ENCODE peak calls at places on chromosomes 13 and 19, in ten cellular contexts. One of them, this sample, is unnamed.
A peak's percentile ranks its signal among the peaks of the same experiment; 100 is the strongest.

GRCh38 chr19:34480971-34481821 is at the start of gene WTIP:
- DNase-seq in transverse colon: peak; percentile 41
- DNase-seq in uterus: peak; percentile 73
- DNase-seq in IMR-90: peak; percentile 88
- DNase-seq in tibial artery: peak; percentile 89
- DNase-seq in K562: no peak
- DNase-seq in heart right ventricle: peak; percentile 86
- DNase-seq in esophagus squamous epithelium: no peak
- DNase-seq in spleen: no peak
- DNase-seq in PC-3: peak; percentile 32
- DNase-seq in this sample: peak; percentile 57

GRCh38 chr19:38264486-38265212 is at the start of gene SPINT2:
- DNase-seq in uterus: no peak
- DNase-seq in PC-3: no peak
- DNase-seq in spleen: peak; percentile 93
- DNase-seq in esophagus squamous epithelium: no peak
- DNase-seq in transverse colon: no peak
- DNase-seq in heart right ventricle: no peak
- DNase-seq in tibial artery: no peak
- DNase-seq in IMR-90: no peak
- DNase-seq in K562: no peak
- DNase-seq in this sample: no peak

GRCh38 chr13:111912453-111912866 is 154.5 kb upstream of the SOX1 start:
- DNase-seq in transverse colon: no peak
- DNase-seq in esophagus squamous epithelium: no peak
- DNase-seq in IMR-90: no peak
- DNase-seq in PC-3: no peak
- DNase-seq in uterus: no peak
- DNase-seq in K562: no peak
- DNase-seq in tibial artery: peak; percentile 55
- DNase-seq in heart right ventricle: no peak
- DNase-seq in spleen: peak; percentile 58
- DNase-seq in this sample: no peak

GRCh38 chr13:65789815-65790214 is 1440.3 kb downstream of the PCDH9 start:
- DNase-seq in esophagus squamous epithelium: no peak
- DNase-seq in IMR-90: peak; percentile 59
- DNase-seq in heart right ventricle: no peak
- DNase-seq in PC-3: peak; percentile 35
- DNase-seq in uterus: no peak
- DNase-seq in tibial artery: no peak
- DNase-seq in transverse colon: no peak
- DNase-seq in K562: no peak
- DNase-seq in spleen: no peak
- DNase-seq in this sample: no peak

GRCh38 chr13:99548448-99548847 is 47.2 kb downstream of the TM9SF2 start:
- DNase-seq in tibial artery: no peak
- DNase-seq in heart right ventricle: no peak
- DNase-seq in esophagus squamous epithelium: no peak
- DNase-seq in IMR-90: no peak
- DNase-seq in transverse colon: no peak
- DNase-seq in K562: no peak
- DNase-seq in PC-3: no peak
- DNase-seq in spleen: no peak
- DNase-seq in uterus: no peak
- DNase-seq in this sample: no peak

GRCh38 chr13:46668302-46668720 is 115.3 kb downstream of the LRCH1 start:
- DNase-seq in transverse colon: no peak
- DNase-seq in IMR-90: peak; percentile 95
- DNase-seq in tibial artery: no peak
- DNase-seq in esophagus squamous epithelium: no peak
- DNase-seq in PC-3: peak; percentile 62
- DNase-seq in uterus: peak; percentile 74
- DNase-seq in heart right ventricle: peak; percentile 65
- DNase-seq in spleen: no peak
- DNase-seq in K562: no peak
- DNase-seq in this sample: peak; percentile 47

GRCh38 chr19:45864629-45865082 is 530 bp downstream of the FOXA3 start:
- DNase-seq in IMR-90: no peak
- DNase-seq in spleen: no peak
- DNase-seq in uterus: no peak
- DNase-seq in PC-3: no peak
- DNase-seq in esophagus squamous epithelium: no peak
- DNase-seq in tibial artery: no peak
- DNase-seq in K562: no peak
- DNase-seq in transverse colon: no peak
- DNase-seq in heart right ventricle: no peak
- DNase-seq in this sample: no peak

GRCh38 chr19:55484571-55485438 is at the start of gene NAT14:
- DNase-seq in transverse colon: peak; percentile 53
- DNase-seq in PC-3: peak; percentile 57
- DNase-seq in IMR-90: peak; percentile 48
- DNase-seq in tibial artery: no peak
- DNase-seq in esophagus squamous epithelium: no peak
- DNase-seq in heart right ventricle: peak; percentile 54
- DNase-seq in K562: peak; percentile 90
- DNase-seq in uterus: peak; percentile 61
- DNase-seq in spleen: peak; percentile 86
- DNase-seq in this sample: peak; percentile 45

GRCh38 chr19:47227347-47228167 is 3.4 kb downstream of the BBC3 start:
- DNase-seq in tibial artery: peak; percentile 96
- DNase-seq in transverse colon: peak; percentile 89
- DNase-seq in IMR-90: peak; percentile 94
- DNase-seq in spleen: peak; percentile 92
- DNase-seq in esophagus squamous epithelium: peak; percentile 59
- DNase-seq in heart right ventricle: peak; percentile 94
- DNase-seq in K562: peak; percentile 85
- DNase-seq in PC-3: peak; percentile 79
- DNase-seq in uterus: peak; percentile 93
- DNase-seq in this sample: peak; percentile 78

GRCh38 chr19:47228168-47228936 is 2.6 kb downstream of the BBC3 start:
- DNase-seq in spleen: peak; percentile 88
- DNase-seq in PC-3: no peak
- DNase-seq in IMR-90: peak; percentile 17
- DNase-seq in uterus: peak; percentile 65
- DNase-seq in K562: peak; percentile 66
- DNase-seq in heart right ventricle: no peak
- DNase-seq in transverse colon: peak; percentile 74
- DNase-seq in esophagus squamous epithelium: no peak
- DNase-seq in tibial artery: peak; percentile 76
- DNase-seq in this sample: peak; percentile 58

GRCh38 chr19:47229674-47230121 is 1.3 kb downstream of the BBC3 start:
- DNase-seq in PC-3: peak; percentile 22
- DNase-seq in uterus: no peak
- DNase-seq in tibial artery: no peak
- DNase-seq in transverse colon: peak; percentile 38
- DNase-seq in heart right ventricle: no peak
- DNase-seq in K562: no peak
- DNase-seq in spleen: no peak
- DNase-seq in esophagus squamous epithelium: no peak
- DNase-seq in IMR-90: peak; percentile 37
- DNase-seq in this sample: no peak

GRCh38 chr19:47230122-47230920 is 678 bp downstream of the BBC3 start:
- DNase-seq in uterus: peak; percentile 71
- DNase-seq in PC-3: no peak
- DNase-seq in heart right ventricle: no peak
- DNase-seq in transverse colon: peak; percentile 82
- DNase-seq in IMR-90: peak; percentile 18
- DNase-seq in K562: peak; percentile 84
- DNase-seq in spleen: peak; percentile 95
- DNase-seq in tibial artery: peak; percentile 87
- DNase-seq in esophagus squamous epithelium: no peak
- DNase-seq in this sample: peak; percentile 76

DNA sequence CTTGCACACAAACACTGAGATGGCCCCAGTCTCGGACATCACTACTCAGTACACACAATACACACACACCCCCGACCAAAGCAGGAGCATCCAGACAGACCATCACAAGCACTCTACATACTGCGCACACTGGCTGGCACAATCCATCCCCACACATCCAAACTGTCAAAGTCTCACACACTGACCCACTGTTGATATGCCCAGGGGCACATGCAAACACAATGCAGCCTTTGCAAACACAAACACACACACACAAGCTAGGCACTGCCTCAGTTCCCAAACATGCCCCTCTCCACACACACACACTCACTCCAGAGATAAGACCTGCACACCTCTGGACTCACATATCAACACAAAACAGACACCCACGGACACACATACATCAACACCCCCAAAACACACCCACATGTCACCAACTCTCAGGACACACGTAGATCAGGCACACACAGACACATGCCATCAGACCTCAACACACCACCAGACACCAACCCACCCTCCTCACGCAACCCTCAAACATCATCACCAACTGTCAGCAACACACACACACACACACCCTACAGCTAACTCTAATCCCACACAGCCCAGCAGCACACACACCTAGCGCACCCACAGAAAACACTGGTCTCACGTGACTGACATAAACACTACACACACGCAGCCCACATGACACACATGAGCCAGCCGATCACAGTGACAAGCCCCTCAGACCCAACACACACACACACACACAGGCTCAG is 1.9 kb downstream of the BBC3 start:
- DNase-seq in K562: no peak
- DNase-seq in spleen: no peak
- DNase-seq in IMR-90: peak; percentile 61
- DNase-seq in tibial artery: peak; percentile 74
- DNase-seq in PC-3: no peak
- DNase-seq in esophagus squamous epithelium: no peak
- DNase-seq in transverse colon: peak; percentile 29
- DNase-seq in uterus: peak; percentile 40
- DNase-seq in heart right ventricle: no peak
- DNase-seq in this sample: no peak
- H3K4me1 ChIP-seq in K562: peaks cover 75% of the 10 kb centered on the region
- H3K4me1 ChIP-seq in spleen: peaks cover 77% of the 10 kb centered on the region
- H3K4me1 ChIP-seq in IMR-90: peaks cover 29% of the 10 kb centered on the region
- H3K4me1 ChIP-seq in tibial artery: peaks cover 52% of the 10 kb centered on the region
- H3K4me1 ChIP-seq in PC-3: peaks cover 40% of the 10 kb centered on the region
- H3K4me1 ChIP-seq in esophagus squamous epithelium: peaks cover 50% of the 10 kb centered on the region
- H3K4me1 ChIP-seq in transverse colon: peaks cover 46% of the 10 kb centered on the region
- H3K4me1 ChIP-seq in uterus: no peaks in the 10 kb centered on the region
- H3K4me1 ChIP-seq in heart right ventricle: peaks cover 24% of the 10 kb centered on the region
- H3K4me1 ChIP-seq in this sample: peaks cover 61% of the 10 kb centered on the region

GRCh38 chr13:97432917-97433726 is 847 bp upstream of the RAP2A start:
- DNase-seq in tibial artery: peak; percentile 100
- DNase-seq in esophagus squamous epithelium: peak; percentile 99
- DNase-seq in heart right ventricle: peak; percentile 99
- DNase-seq in K562: peak; percentile 81
- DNase-seq in PC-3: peak; percentile 96
- DNase-seq in transverse colon: peak; percentile 99
- DNase-seq in IMR-90: peak; percentile 100
- DNase-seq in spleen: peak; percentile 98
- DNase-seq in uterus: peak; percentile 99
- DNase-seq in this sample: peak; percentile 99
- TF ChIP-seq CTCF in tibial artery: no peak
- TF ChIP-seq CTCF in esophagus squamous epithelium: no peak
- TF ChIP-seq CTCF in heart right ventricle: no peak
- TF ChIP-seq CTCF in K562: no peak
- TF ChIP-seq CTCF in PC-3: no peak
- TF ChIP-seq CTCF in transverse colon: no peak
- TF ChIP-seq CTCF in IMR-90: no peak
- TF ChIP-seq CTCF in spleen: no peak
- TF ChIP-seq CTCF in uterus: peak; percentile 29
- TF ChIP-seq CTCF in this sample: no peak

GRCh38 chr19:16595097-16595496 is 22.9 kb upstream of the SLC35E1 start:
- DNase-seq in heart right ventricle: no peak
- DNase-seq in PC-3: no peak
- DNase-seq in IMR-90: no peak
- DNase-seq in spleen: no peak
- DNase-seq in esophagus squamous epithelium: no peak
- DNase-seq in transverse colon: no peak
- DNase-seq in uterus: no peak
- DNase-seq in tibial artery: no peak
- DNase-seq in K562: no peak
- DNase-seq in this sample: no peak

GRCh38 chr19:16594131-16594586 is 21.9 kb upstream of the SLC35E1 start:
- DNase-seq in K562: no peak
- DNase-seq in tibial artery: no peak
- DNase-seq in PC-3: no peak
- DNase-seq in transverse colon: peak; percentile 49
- DNase-seq in uterus: no peak
- DNase-seq in IMR-90: no peak
- DNase-seq in esophagus squamous epithelium: no peak
- DNase-seq in spleen: peak; percentile 88
- DNase-seq in heart right ventricle: no peak
- DNase-seq in this sample: no peak

GRCh38 chr19:16596399-16596798 is 24.2 kb upstream of the SLC35E1 start:
- DNase-seq in uterus: no peak
- DNase-seq in heart right ventricle: no peak
- DNase-seq in transverse colon: no peak
- DNase-seq in PC-3: no peak
- DNase-seq in K562: no peak
- DNase-seq in spleen: no peak
- DNase-seq in tibial artery: no peak
- DNase-seq in IMR-90: no peak
- DNase-seq in esophagus squamous epithelium: no peak
- DNase-seq in this sample: no peak

GRCh38 chr19:16593181-16593580 is 21.0 kb upstream of the SLC35E1 start:
- DNase-seq in PC-3: no peak
- DNase-seq in IMR-90: no peak
- DNase-seq in tibial artery: no peak
- DNase-seq in heart right ventricle: no peak
- DNase-seq in spleen: no peak
- DNase-seq in K562: no peak
- DNase-seq in esophagus squamous epithelium: no peak
- DNase-seq in transverse colon: no peak
- DNase-seq in uterus: no peak
- DNase-seq in this sample: no peak

DNA sequence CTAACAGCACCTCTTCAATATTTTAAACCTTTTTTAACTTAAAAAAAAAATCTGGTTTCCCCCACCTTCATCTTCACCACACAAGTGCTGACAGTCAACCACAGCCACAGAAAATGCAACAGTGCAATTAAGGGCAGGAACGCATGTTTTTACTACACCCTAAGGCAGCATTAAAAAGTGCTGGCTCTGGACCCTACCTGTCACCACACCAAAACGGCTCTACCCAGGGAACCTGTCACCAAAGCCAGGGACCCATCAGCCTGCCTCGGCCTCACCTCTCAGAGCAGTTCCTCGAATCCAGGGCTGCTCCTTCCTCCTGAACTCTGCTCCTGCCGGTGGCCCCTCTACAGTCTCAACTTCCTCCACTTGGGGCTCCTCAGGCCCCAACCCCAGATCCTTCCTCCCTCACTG is 22.5 kb upstream of the SLC35E1 start:
- DNase-seq in tibial artery: no peak
- DNase-seq in K562: no peak
- DNase-seq in esophagus squamous epithelium: no peak
- DNase-seq in uterus: no peak
- DNase-seq in IMR-90: no peak
- DNase-seq in spleen: no peak
- DNase-seq in heart right ventricle: no peak
- DNase-seq in PC-3: no peak
- DNase-seq in transverse colon: no peak
- DNase-seq in this sample: no peak
- H3K4me1 ChIP-seq in tibial artery: peaks cover 37% of the 10 kb centered on the region
- H3K4me1 ChIP-seq in K562: peaks cover 27% of the 10 kb centered on the region
- H3K4me1 ChIP-seq in esophagus squamous epithelium: peaks cover 25% of the 10 kb centered on the region
- H3K4me1 ChIP-seq in uterus: peaks cover 17% of the 10 kb centered on the region
- H3K4me1 ChIP-seq in IMR-90: peaks cover 8% of the 10 kb centered on the region
- H3K4me1 ChIP-seq in spleen: peaks cover 95% of the 10 kb centered on the region
- H3K4me1 ChIP-seq in heart right ventricle: peaks cover 45% of the 10 kb centered on the region
- H3K4me1 ChIP-seq in PC-3: peaks cover 5% of the 10 kb centered on the region
- H3K4me1 ChIP-seq in transverse colon: peaks cover 52% of the 10 kb centered on the region
- H3K4me1 ChIP-seq in this sample: peaks cover 27% of the 10 kb centered on the region

GRCh38 chr19:14096272-14096992 is 5.9 kb upstream of the SAMD1 start:
- DNase-seq in transverse colon: no peak
- DNase-seq in uterus: no peak
- DNase-seq in PC-3: no peak
- DNase-seq in IMR-90: no peak
- DNase-seq in esophagus squamous epithelium: no peak
- DNase-seq in tibial artery: no peak
- DNase-seq in heart right ventricle: no peak
- DNase-seq in spleen: no peak
- DNase-seq in K562: no peak
- DNase-seq in this sample: no peak

GRCh38 chr19:14093117-14093784 is 2.7 kb upstream of the SAMD1 start:
- DNase-seq in spleen: no peak
- DNase-seq in tibial artery: no peak
- DNase-seq in PC-3: no peak
- DNase-seq in esophagus squamous epithelium: no peak
- DNase-seq in K562: no peak
- DNase-seq in IMR-90: no peak
- DNase-seq in transverse colon: no peak
- DNase-seq in heart right ventricle: no peak
- DNase-seq in uterus: no peak
- DNase-seq in this sample: no peak

GRCh38 chr19:14101003-14101545 is 10.5 kb upstream of the SAMD1 start:
- DNase-seq in spleen: no peak
- DNase-seq in tibial artery: no peak
- DNase-seq in esophagus squamous epithelium: no peak
- DNase-seq in heart right ventricle: no peak
- DNase-seq in K562: no peak
- DNase-seq in uterus: no peak
- DNase-seq in transverse colon: no peak
- DNase-seq in PC-3: no peak
- DNase-seq in IMR-90: no peak
- DNase-seq in this sample: no peak

GRCh38 chr19:14094854-14095253 is 4.3 kb upstream of the SAMD1 start:
- DNase-seq in esophagus squamous epithelium: no peak
- DNase-seq in uterus: no peak
- DNase-seq in transverse colon: no peak
- DNase-seq in heart right ventricle: no peak
- DNase-seq in PC-3: no peak
- DNase-seq in tibial artery: no peak
- DNase-seq in spleen: no peak
- DNase-seq in K562: no peak
- DNase-seq in IMR-90: no peak
- DNase-seq in this sample: no peak

GRCh38 chr19:14097532-14098151 is 7.1 kb upstream of the SAMD1 start:
- DNase-seq in IMR-90: no peak
- DNase-seq in tibial artery: no peak
- DNase-seq in transverse colon: no peak
- DNase-seq in spleen: no peak
- DNase-seq in PC-3: no peak
- DNase-seq in heart right ventricle: no peak
- DNase-seq in uterus: no peak
- DNase-seq in esophagus squamous epithelium: no peak
- DNase-seq in K562: no peak
- DNase-seq in this sample: no peak
- TF ChIP-seq CTCF in IMR-90: peak; percentile 13
- TF ChIP-seq CTCF in tibial artery: peak; percentile 6
- TF ChIP-seq CTCF in transverse colon: no peak
- TF ChIP-seq CTCF in spleen: no peak
- TF ChIP-seq CTCF in PC-3: peak; percentile 43
- TF ChIP-seq CTCF in heart right ventricle: peak; percentile 42
- TF ChIP-seq CTCF in uterus: no peak
- TF ChIP-seq CTCF in esophagus squamous epithelium: no peak
- TF ChIP-seq CTCF in K562: peak; percentile 61
- TF ChIP-seq CTCF in this sample: no peak

This sample was measured in body of pancreas.